ENCODE peak calls at places on chromosomes 6 and 20, in four cellular contexts. One of them, this sample, is unnamed.

GRCh38 chr6:81890846-81891245 is 138.4 kb upstream of the TENT5A start:
- DNase-seq in epithelial cell of prostate: no peak
- DNase-seq in CD4-positive, alpha-beta memory T cell: no peak
- DNase-seq in tibial artery: no peak
- DNase-seq in this sample: no peak

GRCh38 chr6:4644962-4645361 is 131.2 kb upstream of the CDYL start:
- DNase-seq in epithelial cell of prostate: no peak
- DNase-seq in CD4-positive, alpha-beta memory T cell: no peak
- DNase-seq in tibial artery: no peak
- DNase-seq in this sample: no peak

GRCh38 chr20:30921286-30922071 is 336.0 kb upstream of the DEFB115 start:
- DNase-seq in epithelial cell of prostate: no peak
- DNase-seq in CD4-positive, alpha-beta memory T cell: no peak
- DNase-seq in tibial artery: no peak
- DNase-seq in this sample: no peak

GRCh38 chr20:58512808-58513552 is 2.2 kb downstream of the APCDD1L start:
- DNase-seq in epithelial cell of prostate: no peak
- DNase-seq in CD4-positive, alpha-beta memory T cell: no peak
- DNase-seq in tibial artery: peak
- DNase-seq in this sample: no peak

GRCh38 chr6:134007077-134007476 is 45.3 kb downstream of the SLC2A12 start:
- DNase-seq in epithelial cell of prostate: no peak
- DNase-seq in CD4-positive, alpha-beta memory T cell: no peak
- DNase-seq in tibial artery: no peak
- DNase-seq in this sample: no peak

GRCh38 chr6:98944598-98945011 is 3.1 kb downstream of the FBXL4 start:
- DNase-seq in epithelial cell of prostate: no peak
- DNase-seq in CD4-positive, alpha-beta memory T cell: no peak
- DNase-seq in tibial artery: no peak
- DNase-seq in this sample: no peak

GRCh38 chr6:33430334-33430733 is 10.5 kb downstream of the SYNGAP1 start:
- DNase-seq in epithelial cell of prostate: no peak
- DNase-seq in CD4-positive, alpha-beta memory T cell: peak
- DNase-seq in tibial artery: no peak
- DNase-seq in this sample: no peak

GRCh38 chr6:26129656-26130055 is 42.4 kb downstream of the HFE start:
- DNase-seq in epithelial cell of prostate: no peak
- DNase-seq in CD4-positive, alpha-beta memory T cell: peak
- DNase-seq in tibial artery: no peak
- DNase-seq in this sample: no peak

GRCh38 chr20:21505810-21506530 is 7.9 kb downstream of the NKX2-2 start:
- DNase-seq in epithelial cell of prostate: no peak
- DNase-seq in CD4-positive, alpha-beta memory T cell: peak
- DNase-seq in tibial artery: no peak
- DNase-seq in this sample: peak

GRCh38 chr6:146550911-146551310 is 7.3 kb downstream of the RAB32 start:
- DNase-seq in epithelial cell of prostate: no peak
- DNase-seq in CD4-positive, alpha-beta memory T cell: no peak
- DNase-seq in tibial artery: no peak
- DNase-seq in this sample: no peak

GRCh38 chr20:23700931-23701330 is 12.1 kb upstream of the CST4 start:
- DNase-seq in epithelial cell of prostate: no peak
- DNase-seq in CD4-positive, alpha-beta memory T cell: no peak
- DNase-seq in tibial artery: no peak
- DNase-seq in this sample: no peak

DNA sequence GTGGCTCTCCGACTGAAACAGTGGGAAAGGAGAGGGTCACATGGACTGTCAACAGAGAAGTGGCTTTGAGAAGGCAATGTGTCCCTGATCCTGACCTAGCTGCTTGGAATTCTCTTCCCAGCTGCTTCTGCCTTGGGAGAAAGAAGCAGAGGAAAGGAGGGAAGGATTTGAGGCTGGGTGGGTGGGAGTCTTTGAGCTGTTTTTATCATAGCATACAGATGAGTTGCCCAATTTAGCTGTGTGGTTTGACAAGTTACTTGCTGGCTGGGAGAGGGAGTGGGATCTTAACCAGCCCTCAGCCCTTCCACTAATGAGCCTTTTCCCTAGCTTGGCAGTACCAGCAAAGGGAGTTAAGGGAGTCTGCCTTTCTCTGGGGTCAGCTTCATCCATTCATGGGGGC is 51.1 kb upstream of the MYL9 start:
- DNase-seq in epithelial cell of prostate: no peak
- DNase-seq in CD4-positive, alpha-beta memory T cell: no peak
- DNase-seq in tibial artery: no peak
- DNase-seq in this sample: peak
- H3K27ac ChIP-seq in epithelial cell of prostate: no peak
- H3K27ac ChIP-seq in CD4-positive, alpha-beta memory T cell: no peak
- H3K27ac ChIP-seq in tibial artery: peak
- H3K27ac ChIP-seq in this sample: peak

GRCh38 chr6:3118353-3119039 is at the start of gene BPHL:
- DNase-seq in epithelial cell of prostate: peak
- DNase-seq in CD4-positive, alpha-beta memory T cell: peak
- DNase-seq in tibial artery: peak
- DNase-seq in this sample: peak
- H3K27ac ChIP-seq in epithelial cell of prostate: peak
- H3K27ac ChIP-seq in CD4-positive, alpha-beta memory T cell: peak
- H3K27ac ChIP-seq in tibial artery: peak
- H3K27ac ChIP-seq in this sample: peak

GRCh38 chr6:36506617-36507016 is 40.7 kb downstream of the STK38 start:
- DNase-seq in epithelial cell of prostate: no peak
- DNase-seq in CD4-positive, alpha-beta memory T cell: no peak
- DNase-seq in tibial artery: no peak
- DNase-seq in this sample: no peak
- H3K27ac ChIP-seq in epithelial cell of prostate: no peak
- H3K27ac ChIP-seq in CD4-positive, alpha-beta memory T cell: peak
- H3K27ac ChIP-seq in tibial artery: no peak
- H3K27ac ChIP-seq in this sample: no peak

GRCh38 chr6:126337323-126337722 is 2.6 kb upstream of the CENPW start:
- DNase-seq in epithelial cell of prostate: peak
- DNase-seq in CD4-positive, alpha-beta memory T cell: no peak
- DNase-seq in tibial artery: peak
- DNase-seq in this sample: peak
- H3K27ac ChIP-seq in epithelial cell of prostate: no peak
- H3K27ac ChIP-seq in CD4-positive, alpha-beta memory T cell: no peak
- H3K27ac ChIP-seq in tibial artery: peak
- H3K27ac ChIP-seq in this sample: no peak

DNA sequence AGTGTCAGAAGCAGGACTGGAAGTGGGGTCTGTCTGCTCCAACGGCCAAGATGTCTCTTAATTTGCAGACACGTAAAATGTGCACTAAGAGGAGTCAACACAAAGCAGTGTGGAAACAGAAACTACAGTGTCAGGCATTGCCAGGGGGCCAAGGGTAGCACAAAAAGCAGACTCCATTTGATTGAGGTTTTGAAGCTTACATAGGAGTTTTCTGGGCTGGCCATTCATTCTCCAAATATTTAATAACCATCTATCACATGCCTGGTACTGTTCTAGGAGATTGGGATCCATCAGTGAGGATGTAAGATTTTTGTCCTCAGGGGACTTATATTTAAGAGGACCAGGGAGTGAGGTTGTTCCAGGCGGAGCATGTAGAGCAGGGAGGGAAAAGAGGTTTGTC is 29.5 kb downstream of the MAFB start:
- DNase-seq in epithelial cell of prostate: no peak
- DNase-seq in CD4-positive, alpha-beta memory T cell: no peak
- DNase-seq in tibial artery: no peak
- DNase-seq in this sample: no peak
- H3K27ac ChIP-seq in epithelial cell of prostate: no peak
- H3K27ac ChIP-seq in CD4-positive, alpha-beta memory T cell: no peak
- H3K27ac ChIP-seq in tibial artery: no peak
- H3K27ac ChIP-seq in this sample: no peak

GRCh38 chr20:36255445-36255844 is 19.2 kb downstream of the AAR2 start:
- DNase-seq in epithelial cell of prostate: no peak
- DNase-seq in CD4-positive, alpha-beta memory T cell: no peak
- DNase-seq in tibial artery: no peak
- DNase-seq in this sample: no peak
- H3K27ac ChIP-seq in epithelial cell of prostate: no peak
- H3K27ac ChIP-seq in CD4-positive, alpha-beta memory T cell: no peak
- H3K27ac ChIP-seq in tibial artery: no peak
- H3K27ac ChIP-seq in this sample: no peak

GRCh38 chr6:47169785-47170685 is 127.9 kb upstream of the ADGRF1 start:
- DNase-seq in epithelial cell of prostate: peak
- DNase-seq in CD4-positive, alpha-beta memory T cell: no peak
- DNase-seq in tibial artery: no peak
- DNase-seq in this sample: peak
- H3K27ac ChIP-seq in epithelial cell of prostate: peak
- H3K27ac ChIP-seq in CD4-positive, alpha-beta memory T cell: no peak
- H3K27ac ChIP-seq in tibial artery: no peak
- H3K27ac ChIP-seq in this sample: no peak

DNA sequence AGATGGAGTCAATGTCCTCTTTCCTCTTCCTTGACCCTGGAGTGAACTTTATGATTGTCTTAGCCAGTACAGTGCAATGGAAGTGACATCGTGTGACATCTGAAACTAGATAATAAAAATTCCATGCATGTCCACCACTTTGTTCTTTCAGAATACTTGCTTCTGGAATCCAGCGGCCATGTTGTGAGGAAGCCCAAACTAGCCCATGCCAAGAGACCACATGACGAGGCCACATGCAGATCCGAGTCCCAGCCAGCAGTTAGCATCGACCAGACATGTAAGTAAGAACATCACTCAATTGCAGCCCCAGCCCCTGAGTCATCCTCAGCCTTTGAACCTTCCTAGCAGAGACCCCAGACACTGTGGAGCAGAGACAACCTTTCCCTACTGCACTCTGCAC is 48.5 kb upstream of the E2F3 start:
- DNase-seq in epithelial cell of prostate: no peak
- DNase-seq in CD4-positive, alpha-beta memory T cell: no peak
- DNase-seq in tibial artery: no peak
- DNase-seq in this sample: no peak
- H3K27ac ChIP-seq in epithelial cell of prostate: no peak
- H3K27ac ChIP-seq in CD4-positive, alpha-beta memory T cell: no peak
- H3K27ac ChIP-seq in tibial artery: no peak
- H3K27ac ChIP-seq in this sample: no peak

This sample was measured in cardiac muscle cell.